ENCODE peak calls at places on chromosomes 4 and X, in six cellular contexts. T, R, N, G, K and I are unnamed samples.

GRCh38 chrX:87664381-87664780 is 146.8 kb downstream of the KLHL4 start:
- DNase-seq in N (no peak), G (peak), T (peak), R (no peak), K (no peak), I (no peak)

GRCh38 chrX:20522420-20522819 is 255.7 kb upstream of the RPS6KA3 start:
- DNase-seq in T (no peak), G (no peak), R (no peak), K (no peak), N (no peak), I (no peak)

GRCh38 chr4:124044330-124044729 is 647.7 kb downstream of the SPRY1 start:
- DNase-seq in K (no peak), N (no peak), R (no peak), T (no peak), G (no peak), I (no peak)

GRCh38 chr4:158809611-158810486 is 41.0 kb downstream of the FNIP2 start:
- DNase-seq in T (peak), R (no peak), K (peak), N (no peak), G (peak), I (no peak)

GRCh38 chr4:184826315-184827266 is 823 bp upstream of the ACSL1 start:
- DNase-seq in N (peak), K (no peak), T (peak), R (peak), G (peak), I (no peak)

GRCh38 chr4:84691170-84691691 is 108.3 kb downstream of the CDS1 start:
- DNase-seq in N (no peak), R (no peak), G (peak), K (no peak), T (peak), I (no peak)

GRCh38 chrX:87941841-87942240 is 424.2 kb downstream of the KLHL4 start:
- DNase-seq in R (no peak), K (no peak), T (no peak), N (no peak), G (peak), I (no peak)

GRCh38 chr4:153137168-153137567 is 67.1 kb upstream of the TRIM2 start:
- DNase-seq in G (peak), R (no peak), N (no peak), K (no peak), T (peak), I (no peak)

GRCh38 chr4:176539785-176540175 is 220.0 kb downstream of the SPCS3 start:
- DNase-seq in K (no peak), T (no peak), G (peak), N (no peak), R (no peak), I (no peak)

GRCh38 chr4:137998666-137999429 is 243.3 kb downstream of the SLC7A11 start:
- DNase-seq in G (no peak), N (no peak), T (peak), K (no peak), R (no peak), I (no peak)

GRCh38 chr4:144399927-144400326 is 246.0 kb upstream of the HHIP start:
- DNase-seq in G (peak), N (no peak), R (no peak), K (no peak), T (peak), I (no peak)

GRCh38 chrX:21740329-21741274 is 17.3 kb downstream of the SMPX start:
- DNase-seq in N (no peak), R (no peak), K (peak), T (no peak), G (no peak), I (no peak)

GRCh38 chr4:67468801-67469200 is 76.5 kb downstream of the CENPC start:
- DNase-seq in G (no peak), N (no peak), R (no peak), T (no peak), K (no peak), I (no peak)

GRCh38 chr4:88689877-88690276 is 7.8 kb downstream of the NAP1L5 start:
- DNase-seq in R (no peak), K (no peak), G (no peak), T (no peak), N (no peak), I (no peak)

GRCh38 chr4:184402740-184403383 is 71.5 kb downstream of the IRF2 start:
- DNase-seq in R (no peak), N (no peak), K (no peak), T (no peak), G (no peak), I (no peak)

GRCh38 chrX:40272141-40272540 is 174.4 kb upstream of the BCOR start:
- DNase-seq in K (no peak), N (no peak), T (no peak), G (no peak), R (no peak), I (no peak)

GRCh38 chr4:124025423-124025822 is 628.8 kb downstream of the SPRY1 start:
- DNase-seq in R (no peak), G (no peak), K (no peak), T (no peak), N (no peak), I (no peak)

GRCh38 chrX:94288325-94288724 is 614.3 kb downstream of the FAM133A start:
- DNase-seq in N (no peak), K (no peak), G (peak), R (no peak), T (no peak), I (no peak)

GRCh38 chr4:142528433-142528832 is 317.7 kb downstream of the INPP4B start:
- DNase-seq in T (no peak), N (no peak), R (no peak), G (no peak), K (no peak), I (no peak)

GRCh38 chrX:48648299-48648698 is 35.3 kb upstream of the WAS start:
- DNase-seq in T (peak), G (peak), N (peak), R (peak), K (peak), I (no peak)

GRCh38 chrX:9110808-9111207 is 76.9 kb upstream of the FAM9B start:
- DNase-seq in G (no peak), R (no peak), T (no peak), K (no peak), N (no peak), I (no peak)

GRCh38 chr4:173237152-173237551 is 68.5 kb downstream of the GALNT7 start:
- DNase-seq in N (no peak), K (no peak), T (no peak), R (no peak), G (peak), I (no peak)

GRCh38 chr4:33628296-33628695 is 2616.0 kb downstream of the ARAP2 start:
- DNase-seq in N (no peak), R (no peak), T (peak), G (no peak), K (no peak), I (no peak)

GRCh38 chr4:140807491-140808257 is 51.5 kb upstream of the TBC1D9 start:
- DNase-seq in N (peak), R (no peak), K (no peak), G (no peak), T (no peak), I (no peak)

GRCh38 chr4:75037253-75037652 is 104.3 kb downstream of the PARM1 start:
- DNase-seq in T (no peak), N (no peak), K (no peak), R (no peak), G (no peak), I (no peak)

GRCh38 chr4:187576751-187577150 is 418.8 kb upstream of the ZFP42 start:
- DNase-seq in K (no peak), R (no peak), G (no peak), T (no peak), N (no peak), I (no peak)

GRCh38 chrX:48083212-48083611 is 11.8 kb upstream of the ZNF630 start:
- DNase-seq in K (peak), N (peak), T (peak), G (peak), R (peak), I (no peak)

GRCh38 chr4:169315530-169316306 is 45.0 kb upstream of the SH3RF1 start:
- DNase-seq in K (no peak), T (peak), G (peak), R (no peak), N (no peak), I (peak)

GRCh38 chr4:100168521-100168920 is 21.7 kb downstream of the DDIT4L start:
- DNase-seq in R (no peak), T (peak), K (no peak), G (no peak), N (no peak), I (no peak)

GRCh38 chr4:16775411-16776154 is 122.9 kb downstream of the LDB2 start:
- DNase-seq in K (no peak), T (no peak), N (no peak), R (no peak), G (no peak), I (no peak)

GRCh38 chr4:44186096-44186849 is 262.3 kb downstream of the KCTD8 start:
- DNase-seq in R (no peak), N (no peak), T (no peak), K (no peak), G (no peak), I (no peak)

GRCh38 chrX:1673337-1673736 is 58.5 kb downstream of the ASMT start:
- DNase-seq in K (no peak), N (peak), G (peak), T (peak), R (peak), I (no peak)

GRCh38 chr4:156778093-156778492 is 193.5 kb downstream of the PDGFC start:
- DNase-seq in T (no peak), K (no peak), G (peak), R (no peak), N (no peak), I (no peak)

DNA sequence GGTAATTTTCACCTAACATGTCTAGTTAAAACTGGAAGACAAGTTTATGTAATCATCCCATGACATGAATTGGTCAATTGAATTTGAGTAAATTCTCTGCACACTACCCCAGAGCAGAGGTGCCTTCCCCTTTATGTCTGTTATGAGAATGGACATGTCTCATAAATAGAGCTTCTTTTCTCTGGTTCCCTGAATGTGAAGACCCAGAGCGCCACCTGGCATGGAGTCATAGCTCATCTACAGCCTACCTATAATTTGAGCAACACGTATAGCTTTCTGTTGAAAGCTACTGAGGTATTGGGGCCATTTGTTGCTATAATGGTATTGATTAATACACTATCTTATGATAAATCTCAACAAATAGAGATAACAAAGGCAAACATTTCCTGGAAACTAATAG is 626.5 kb upstream of the GALNTL6 start:
- DNase-seq in G (no peak), T (no peak), R (no peak), N (no peak), K (no peak), I (no peak)
- TF ChIP-seq CTCF in G (no peak), T (no peak), R (no peak), N (no peak), K (no peak), I (no peak)

GRCh38 chr4:82192153-82192552 is 181.6 kb downstream of the HNRNPD start:
- DNase-seq in R (no peak), T (no peak), N (no peak), K (no peak), G (no peak), I (no peak)
- TF ChIP-seq CTCF in R (no peak), T (no peak), N (no peak), K (no peak), G (no peak), I (no peak)

GRCh38 chr4:48906283-48907173 is at the start of gene OCIAD2:
- DNase-seq in K (peak), T (peak), G (peak), N (peak), R (peak), I (no peak)
- TF ChIP-seq CTCF in K (peak), T (no peak), G (peak), N (peak), R (peak), I (peak)

GRCh38 chrX:71650333-71650969 is 16.9 kb upstream of the LOC101059915 start:
- DNase-seq in R (peak), K (no peak), T (no peak), N (no peak), G (peak), I (no peak)
- TF ChIP-seq CTCF in R (peak), K (peak), T (no peak), N (no peak), G (peak), I (no peak)

DNA sequence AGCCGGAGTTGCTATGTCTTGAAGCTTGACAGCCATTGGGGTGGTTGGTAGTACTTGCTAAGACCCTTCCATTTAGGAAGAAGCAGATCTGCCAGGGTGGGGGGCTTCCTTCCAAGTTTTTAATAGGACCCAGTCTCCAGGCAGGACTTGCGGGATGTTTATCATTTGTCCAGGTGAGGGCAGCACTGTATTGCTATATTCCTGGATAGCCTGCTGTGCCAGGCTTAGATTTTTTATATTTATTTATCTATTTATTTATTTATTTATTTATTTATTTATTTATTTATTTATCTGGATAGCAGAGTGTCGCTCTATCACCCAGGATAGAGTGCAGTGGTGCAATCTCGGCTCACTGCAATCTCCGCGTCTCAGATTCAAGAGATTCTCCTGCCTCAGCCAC is 87.4 kb upstream of the CT45A1 start:
- DNase-seq in K (no peak), R (no peak), G (peak), N (no peak), T (peak), I (no peak)
- TF ChIP-seq CTCF in K (peak), R (no peak), G (peak), N (no peak), T (no peak), I (no peak)